ENCODE peak calls at places on chromosomes 13 and 19, in five cellular contexts. C, K, H, L and W are unnamed samples.

GRCh38 chr19:1634242-1634937 is 18.0 kb downstream of the TCF3 start:
- DNase-seq in H (no peak), C (no peak), L (no peak), K (no peak), W (no peak)

GRCh38 chr19:39046037-39046821 is 13.9 kb upstream of the FBXO27 start:
- DNase-seq in K (no peak), L (peak; percentile 17), C (peak; percentile 10), H (no peak), W (no peak)

GRCh38 chr19:37969695-37970094 is 62.7 kb downstream of the SIPA1L3 start:
- DNase-seq in K (no peak), C (no peak), H (no peak), L (no peak), W (no peak)

GRCh38 chr19:50514346-50515167 is 844 bp upstream of the ASPDH start:
- DNase-seq in K (no peak), C (no peak), L (no peak), H (peak; percentile 78), W (no peak)

GRCh38 chr13:106561551-106562170 is 6.3 kb downstream of the ARGLU1 start:
- DNase-seq in C (peak; percentile 40), L (peak; percentile 39), H (no peak), K (no peak), W (no peak)

GRCh38 chr19:48127561-48127960 is 16.9 kb upstream of the PLA2G4C start:
- DNase-seq in H (no peak), C (no peak), K (no peak), L (no peak), W (no peak)

GRCh38 chr19:35534803-35535480 is 1.7 kb downstream of the GAPDHS start:
- DNase-seq in K (no peak), L (no peak), C (no peak), H (no peak), W (no peak)

GRCh38 chr13:47168086-47168485 is 271.2 kb upstream of the HTR2A start:
- DNase-seq in K (peak; percentile 29), L (peak; percentile 20), C (peak; percentile 83), H (no peak), W (no peak)

GRCh38 chr13:41384749-41385503 is 72.4 kb upstream of the RGCC start:
- DNase-seq in C (peak; percentile 42), K (peak; percentile 18), H (no peak), L (peak; percentile 27), W (no peak)

GRCh38 chr13:111599791-111600190 is 279.3 kb downstream of the TEX29 start:
- DNase-seq in K (no peak), C (no peak), L (no peak), H (no peak), W (no peak)

GRCh38 chr19:50377051-50377441 is 789 bp downstream of the NR1H2 start:
- DNase-seq in H (no peak), C (peak; percentile 23), K (peak; percentile 38), L (no peak), W (no peak)

GRCh38 chr19:38718747-38719543 is 25.3 kb downstream of the CAPN12 start:
- DNase-seq in C (peak; percentile 31), K (no peak), L (peak; percentile 40), H (peak; percentile 72), W (no peak)

GRCh38 chr19:55457683-55458457 is 3.6 kb downstream of the ISOC2 start:
- DNase-seq in L (no peak), K (no peak), C (no peak), H (no peak), W (no peak)

GRCh38 chr19:4374451-4375163 is 25.7 kb downstream of the SH3GL1 start:
- DNase-seq in K (peak; percentile 71), C (peak; percentile 64), H (no peak), L (peak; percentile 92), W (no peak)

GRCh38 chr19:30393046-30393445 is 20.9 kb downstream of the ZNF536 start:
- DNase-seq in H (no peak), C (no peak), K (peak; percentile 12), L (no peak), W (no peak)

GRCh38 chr13:89923731-89924130 is 1423.8 kb upstream of the MIR17HG start:
- DNase-seq in K (peak; percentile 6), C (peak; percentile 76), L (no peak), H (no peak), W (no peak)

GRCh38 chr13:46389457-46389856 is 2.4 kb upstream of the RUBCNL start:
- DNase-seq in K (no peak), C (no peak), H (no peak), L (no peak), W (no peak)

GRCh38 chr19:45455707-45456499 is 11.9 kb upstream of the FOSB start:
- DNase-seq in L (peak; percentile 99), H (no peak), C (peak; percentile 99), K (peak; percentile 97), W (no peak)

GRCh38 chr13:103883698-103884097 is 817.5 kb upstream of the SLC10A2 start:
- DNase-seq in K (no peak), L (no peak), H (peak; percentile 17), C (peak; percentile 18), W (no peak)